ENCODE peak calls at places on chromosome 16, in four cellular contexts. Q is left ventricle myocardium inferior, V is aorta, H is small intestine. L is an unnamed sample. For H3K9me3, the result is how much of the 10 kb centered on the place peaks cover.

GRCh38 chr16:28157768-28158535 is 53.8 kb downstream of the XPO6 start:
- DNase-seq in Q (no peak), V (no peak), H (no peak), L (no peak)

GRCh38 chr16:64089697-64090096 is 1032.2 kb downstream of the CDH11 start:
- DNase-seq in Q (no peak), V (no peak), H (peak), L (no peak)

GRCh38 chr16:88804552-88805339 is 1.2 kb downstream of the CDT1 start:
- DNase-seq in Q (no peak), V (no peak), H (peak), L (peak)

GRCh38 chr16:55280622-55281021 is 43.4 kb upstream of the IRX6 start:
- DNase-seq in Q (no peak), V (no peak), H (no peak), L (no peak)

GRCh38 chr16:17930280-17930679 is 406.3 kb downstream of the NPIPA8 start:
- DNase-seq in Q (no peak), V (no peak), H (no peak), L (no peak)

GRCh38 chr16:86142801-86143236 is 243.9 kb downstream of the IRF8 start:
- DNase-seq in Q (no peak), V (no peak), H (no peak), L (no peak)

GRCh38 chr16:11677451-11677951 is 9.2 kb downstream of the SNN start:
- DNase-seq in Q (no peak), V (peak), H (peak), L (no peak)

GRCh38 chr16:3171181-3171854 is 16.7 kb upstream of the OR1F1 start:
- DNase-seq in Q (no peak), V (peak), H (no peak), L (no peak)

GRCh38 chr16:84662471-84662870 is 14.2 kb downstream of the KLHL36 start:
- DNase-seq in Q (no peak), V (no peak), H (no peak), L (no peak)

GRCh38 chr16:49473773-49474172 is 100.2 kb downstream of the C16orf78 start:
- DNase-seq in Q (no peak), V (no peak), H (no peak), L (no peak)

GRCh38 chr16:23079683-23080221 is 69.5 kb downstream of the USP31 start:
- DNase-seq in Q (no peak), V (no peak), H (peak), L (no peak)

GRCh38 chr16:85650864-85651811 is 37.6 kb downstream of the GINS2 start:
- DNase-seq in Q (peak), V (no peak), H (no peak), L (peak)

GRCh38 chr16:17448640-17449638 is 21.8 kb downstream of the XYLT1 start:
- DNase-seq in Q (peak), V (no peak), H (no peak), L (no peak)

GRCh38 chr16:85205747-85206471 is 93.6 kb upstream of the CIBAR2 start:
- DNase-seq in Q (no peak), V (no peak), H (peak), L (peak)

GRCh38 chr16:25030420-25031131 is 15.4 kb upstream of the ARHGAP17 start:
- DNase-seq in Q (no peak), V (no peak), H (no peak), L (no peak)

GRCh38 chr16:2664522-2665096 is 17.7 kb upstream of the KCTD5 start:
- DNase-seq in Q (no peak), V (no peak), H (peak), L (no peak)

GRCh38 chr16:13110124-13110796 is 208.9 kb downstream of the SHISA9 start:
- DNase-seq in Q (no peak), V (peak), H (no peak), L (peak)

GRCh38 chr16:53892155-53892554 is 188.2 kb downstream of the FTO start:
- DNase-seq in Q (no peak), V (no peak), H (peak), L (peak)

GRCh38 chr16:83137326-83137770 is 510.6 kb downstream of the CDH13 start:
- DNase-seq in Q (no peak), V (no peak), H (peak), L (no peak)

GRCh38 chr16:58501242-58502131 is 1.5 kb downstream of the NDRG4 start:
- DNase-seq in Q (no peak), V (peak), H (no peak), L (peak)

GRCh38 chr16:30358577-30358936 is 3.4 kb upstream of the CD2BP2 start:
- DNase-seq in Q (no peak), V (no peak), H (no peak), L (no peak)

GRCh38 chr16:72939247-72939646 is 108.7 kb downstream of the ZFHX3 start:
- DNase-seq in Q (peak), V (no peak), H (peak), L (no peak)

GRCh38 chr16:54289242-54290051 is 2.9 kb upstream of the IRX3 start:
- DNase-seq in Q (no peak), V (no peak), H (no peak), L (no peak)

GRCh38 chr16:10256855-10257641 is 74.8 kb upstream of the GRIN2A start:
- DNase-seq in Q (no peak), V (peak), H (peak), L (peak)

GRCh38 chr16:51651061-51651466 is 500.0 kb upstream of the SALL1 start:
- DNase-seq in Q (no peak), V (no peak), H (no peak), L (no peak)

GRCh38 chr16:22195695-22196558 is 10.2 kb upstream of the EEF2K start:
- DNase-seq in Q (peak), V (peak), H (peak), L (peak)

DNA sequence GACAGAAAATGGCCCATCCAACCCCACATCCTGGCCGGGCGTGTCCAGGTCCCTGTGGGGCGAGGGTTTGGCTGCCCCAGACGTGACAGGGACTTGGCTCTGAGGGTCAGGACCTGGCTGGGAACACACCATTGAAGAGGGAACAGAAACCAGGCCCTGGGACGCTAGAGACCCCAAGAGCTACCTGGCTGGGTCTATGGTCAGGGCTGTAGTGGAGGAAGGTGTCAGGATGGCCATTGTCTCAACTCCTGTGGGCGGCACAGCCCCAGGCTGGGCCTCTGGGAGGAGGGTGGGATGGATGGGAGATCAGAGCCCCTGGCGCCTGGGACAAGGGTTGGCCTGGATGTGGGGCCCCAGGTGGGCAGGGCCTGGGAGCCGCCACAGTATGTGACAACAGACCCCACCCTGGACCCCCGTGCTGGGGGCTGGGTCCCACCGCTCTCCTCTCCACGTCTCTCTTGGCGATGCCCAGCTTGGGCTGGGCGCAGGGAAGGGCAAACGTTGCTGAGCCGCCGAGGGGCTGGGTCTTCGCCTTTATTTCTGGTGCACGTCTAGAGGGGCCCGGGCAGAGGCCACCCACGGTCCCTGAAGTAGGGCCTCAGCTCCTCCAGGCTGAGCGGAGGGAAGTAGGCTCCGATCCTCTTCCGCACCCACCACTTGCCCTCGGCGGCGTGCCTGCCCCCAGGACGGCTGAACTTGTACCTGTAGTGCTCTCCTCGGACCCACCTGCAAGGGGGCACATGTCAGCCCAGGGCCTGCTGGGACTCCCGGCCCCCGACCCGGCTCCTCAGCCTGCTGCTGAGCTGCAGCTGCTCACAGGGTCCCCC is 53.7 kb upstream of the GNG13 start:
- DNase-seq in Q (no peak), V (no peak), H (no peak), L (no peak)
- H3K9me3 ChIP-seq in Q (under half), V (under half), H (under half), L (under half)

GRCh38 chr16:69904495-69905170 is 46.5 kb upstream of the CLEC18A start:
- DNase-seq in Q (no peak), V (no peak), H (peak), L (peak)

GRCh38 chr16:69909043-69909442 is 42.1 kb upstream of the CLEC18A start:
- DNase-seq in Q (no peak), V (no peak), H (no peak), L (no peak)

GRCh38 chr16:69905171-69905555 is 46.0 kb upstream of the CLEC18A start:
- DNase-seq in Q (no peak), V (no peak), H (no peak), L (no peak)

GRCh38 chr16:69909760-69910159 is 41.4 kb upstream of the CLEC18A start:
- DNase-seq in Q (no peak), V (no peak), H (no peak), L (no peak)

DNA sequence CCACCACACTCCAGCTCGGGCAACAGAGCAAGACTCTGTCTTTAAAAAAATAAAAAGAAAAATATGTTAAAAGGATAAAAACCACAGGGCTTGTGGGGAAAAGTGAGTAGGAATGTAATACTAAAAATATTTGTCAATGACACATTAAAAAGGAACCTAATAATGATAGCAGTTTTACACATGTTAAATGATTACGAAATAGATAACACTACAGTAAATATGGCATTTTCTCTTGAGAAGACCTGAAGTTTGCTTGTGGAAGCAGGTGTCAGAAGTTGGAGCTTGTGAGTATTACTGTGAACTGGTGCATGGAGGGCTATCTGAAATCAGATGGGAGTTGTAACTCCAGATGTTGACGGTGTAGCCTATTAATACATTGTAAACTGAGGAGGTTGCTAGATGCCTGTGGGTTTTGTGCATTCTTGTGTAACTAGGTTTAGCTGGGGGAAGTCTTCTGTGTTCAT is 44.3 kb upstream of the CLEC18A start:
- DNase-seq in Q (no peak), V (no peak), H (no peak), L (no peak)
- H3K27ac ChIP-seq in Q (no peak), V (no peak), H (no peak), L (no peak)

DNA sequence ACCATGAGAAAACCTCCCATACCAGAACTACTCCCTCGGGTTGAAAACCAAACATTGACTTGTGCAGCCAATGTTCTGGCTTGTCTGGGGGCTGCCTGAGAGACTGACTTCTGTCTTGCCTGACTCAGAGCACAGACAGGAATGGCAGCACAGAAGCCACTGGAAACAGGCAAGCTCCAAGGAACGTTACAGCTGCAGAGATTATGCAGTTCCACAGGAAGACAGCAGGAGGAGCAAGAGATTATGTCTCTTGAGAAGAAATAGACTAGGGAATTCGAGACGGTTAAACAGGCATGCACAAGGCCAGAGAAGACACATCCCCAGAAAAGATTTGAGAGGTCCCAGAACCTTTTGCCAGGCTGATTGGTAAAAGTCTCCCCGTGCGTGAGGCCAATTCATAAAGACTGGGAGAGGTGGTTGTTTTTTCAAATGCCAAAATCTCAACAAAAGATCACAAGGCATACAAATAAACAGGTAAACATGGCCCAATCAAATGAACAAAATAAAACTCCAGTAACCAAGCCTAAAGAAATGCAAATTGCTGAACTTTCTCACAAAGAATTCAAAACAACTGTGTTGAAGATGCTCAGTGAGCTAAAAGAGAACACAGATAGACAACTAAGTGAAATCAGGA is 90.6 kb upstream of the CDH5 start:
- DNase-seq in Q (no peak), V (no peak), H (peak), L (peak)
- H3K9me3 ChIP-seq in Q (under half), V (under half), H (under half), L (under half)

GRCh38 chr16:15771694-15772093 is 85.1 kb downstream of the MYH11 start:
- DNase-seq in Q (no peak), V (peak), H (no peak), L (no peak)

GRCh38 chr16:15769239-15769638 is 87.6 kb downstream of the MYH11 start:
- DNase-seq in Q (no peak), V (peak), H (no peak), L (no peak)

GRCh38 chr16:15772579-15773293 is 84.1 kb downstream of the MYH11 start:
- DNase-seq in Q (no peak), V (peak), H (no peak), L (no peak)

GRCh38 chr16:15770107-15770506 is 86.7 kb downstream of the MYH11 start:
- DNase-seq in Q (no peak), V (peak), H (no peak), L (peak)

DNA sequence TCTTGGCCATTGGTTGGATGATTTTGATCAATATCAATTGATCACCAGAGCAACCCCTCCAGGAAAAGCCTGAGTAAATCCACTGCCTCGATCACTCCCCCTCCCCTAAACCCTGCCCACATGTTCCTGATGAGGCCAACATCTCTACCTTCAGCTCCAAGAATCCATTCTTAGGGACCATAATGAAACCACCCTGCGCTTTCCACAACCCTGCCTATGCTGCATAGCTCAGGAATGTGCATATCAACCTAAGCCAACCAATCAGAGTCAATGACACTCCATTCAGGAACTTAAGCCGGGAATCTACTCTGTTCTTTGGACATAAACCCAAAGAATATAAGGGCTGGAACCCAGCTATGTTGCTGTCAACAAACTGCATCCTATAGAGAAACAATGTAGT is 86.3 kb downstream of the MYH11 start:
- DNase-seq in Q (no peak), V (peak), H (no peak), L (no peak)
- H3K27ac ChIP-seq in Q (peak), V (peak), H (peak), L (no peak)

DNA sequence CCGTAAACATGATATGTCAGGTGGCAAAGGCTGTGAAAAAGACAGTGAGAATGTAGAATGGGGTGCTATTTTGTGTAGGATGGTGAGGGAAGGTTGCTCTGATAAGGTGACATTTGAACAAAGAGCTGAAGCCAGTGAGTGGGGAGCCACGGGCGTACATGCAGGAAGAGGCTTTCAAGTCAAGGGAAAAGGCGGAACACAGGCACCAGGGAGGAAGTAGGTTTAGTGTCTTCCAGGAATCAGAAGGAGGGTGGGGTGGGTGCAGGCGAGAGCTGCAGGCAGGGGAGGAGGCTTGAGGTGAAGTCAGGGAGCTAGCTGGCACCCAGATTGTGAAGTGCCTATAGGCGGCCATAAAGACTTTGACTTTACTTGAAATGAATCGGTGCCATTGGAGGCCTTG is 14.1 kb downstream of the ZFP90 start:
- DNase-seq in Q (no peak), V (no peak), H (no peak), L (no peak)
- H3K9me3 ChIP-seq in Q (half or more), V (under half), H (under half), L (under half)

L was measured in body of pancreas.